ENCODE peak calls at places on chromosome 21, in seven cellular contexts. Y, J, Z, V, L, P and N are unnamed samples.

GRCh38 chr21:28324690-28325089 is 668.0 kb downstream of the LTN1 start:
- DNase-seq in Y (no peak), J (no peak), Z (no peak), V (no peak), L (no peak), P (no peak), N (no peak)

GRCh38 chr21:21463456-21463855 is 465.2 kb downstream of the NCAM2 start:
- DNase-seq in Y (no peak), J (no peak), Z (no peak), V (no peak), L (no peak), P (no peak), N (no peak)

GRCh38 chr21:43734131-43734634 is 15.3 kb downstream of the PDXK start:
- DNase-seq in Y (no peak), J (no peak), Z (no peak), V (no peak), L (no peak), P (no peak), N (peak; percentile 77)

GRCh38 chr21:16870116-16870515 is 642.7 kb upstream of the CXADR start:
- DNase-seq in Y (no peak), J (no peak), Z (peak; percentile 45), V (peak; percentile 5), L (no peak), P (no peak), N (no peak)

GRCh38 chr21:37373539-37373938 is 7.0 kb downstream of the DYRK1A start:
- DNase-seq in Y (no peak), J (no peak), Z (no peak), V (no peak), L (no peak), P (no peak), N (no peak)

GRCh38 chr21:34844033-34844923 is 175.5 kb downstream of the CLIC6 start:
- DNase-seq in Y (no peak), J (no peak), Z (peak; percentile 58), V (peak; percentile 71), L (no peak), P (no peak), N (no peak)

GRCh38 chr21:38853421-38853919 is 47.7 kb downstream of the ETS2 start:
- DNase-seq in Y (no peak), J (no peak), Z (peak; percentile 91), V (peak; percentile 96), L (no peak), P (peak; percentile 34), N (peak; percentile 81)

GRCh38 chr21:38319781-38320180 is 63.0 kb downstream of the KCNJ15 start:
- DNase-seq in Y (no peak), J (no peak), Z (peak; percentile 85), V (peak; percentile 74), L (no peak), P (no peak), N (no peak)

GRCh38 chr21:44018813-44019567 is 6.9 kb downstream of the TRAPPC10 start:
- DNase-seq in Y (no peak), J (no peak), Z (no peak), V (no peak), L (no peak), P (no peak), N (no peak)

GRCh38 chr21:23045955-23046354 is 2047.7 kb downstream of the NCAM2 start:
- DNase-seq in Y (no peak), J (no peak), Z (no peak), V (no peak), L (no peak), P (no peak), N (no peak)

GRCh38 chr21:38721983-38722382 is 83.7 kb upstream of the ETS2 start:
- DNase-seq in Y (no peak), J (no peak), Z (peak; percentile 27), V (no peak), L (no peak), P (no peak), N (no peak)

GRCh38 chr21:34198232-34199120 is 125.1 kb downstream of the MRPS6 start:
- DNase-seq in Y (peak; percentile 8), J (no peak), Z (no peak), V (no peak), L (no peak), P (no peak), N (peak; percentile 79)

GRCh38 chr21:40471103-40471502 is 375.9 kb downstream of the DSCAM start:
- DNase-seq in Y (no peak), J (no peak), Z (no peak), V (no peak), L (no peak), P (no peak), N (no peak)

GRCh38 chr21:34227386-34227852 is 136.4 kb upstream of the KCNE2 start:
- DNase-seq in Y (no peak), J (no peak), Z (no peak), V (peak; percentile 45), L (no peak), P (no peak), N (peak; percentile 84)

GRCh38 chr21:14711287-14711686 is 165.2 kb upstream of the SAMSN1 start:
- DNase-seq in Y (no peak), J (no peak), Z (no peak), V (no peak), L (no peak), P (no peak), N (no peak)

GRCh38 chr21:15483138-15483780 is 246.5 kb upstream of the USP25 start:
- DNase-seq in Y (peak; percentile 45), J (peak; percentile 93), Z (peak; percentile 90), V (peak; percentile 82), L (peak; percentile 84), P (peak; percentile 18), N (peak; percentile 65)

GRCh38 chr21:16775056-16775455 is 737.8 kb upstream of the CXADR start:
- DNase-seq in Y (no peak), J (peak; percentile 29), Z (no peak), V (no peak), L (peak; percentile 27), P (no peak), N (no peak)

GRCh38 chr21:34889537-34890257 is 159.4 kb downstream of the RUNX1 start:
- DNase-seq in Y (no peak), J (peak; percentile 90), Z (peak; percentile 94), V (peak; percentile 77), L (peak; percentile 51), P (peak; percentile 52), N (peak; percentile 99)

GRCh38 chr21:35198004-35198403 is 148.9 kb upstream of the RUNX1 start:
- DNase-seq in Y (no peak), J (no peak), Z (peak; percentile 96), V (peak; percentile 96), L (no peak), P (peak; percentile 32), N (peak; percentile 39)

GRCh38 chr21:28687571-28687970 is 305.1 kb downstream of the LTN1 start:
- DNase-seq in Y (no peak), J (no peak), Z (no peak), V (no peak), L (no peak), P (no peak), N (no peak)

GRCh38 chr21:29547998-29548397 is 249.3 kb downstream of the BACH1 start:
- DNase-seq in Y (no peak), J (no peak), Z (no peak), V (no peak), L (no peak), P (no peak), N (no peak)

GRCh38 chr21:32868631-32869454 is 97.3 kb upstream of the PAXBP1 start:
- DNase-seq in Y (no peak), J (peak; percentile 73), Z (no peak), V (no peak), L (no peak), P (no peak), N (no peak)
- H3K4me2 ChIP-seq in Y (no peak overlapping the region), J (peak overlapping the region; percentile 53), Z (no peak overlapping the region), V (no peak overlapping the region), L (no peak overlapping the region), P (no peak overlapping the region), N (no peak overlapping the region)

DNA sequence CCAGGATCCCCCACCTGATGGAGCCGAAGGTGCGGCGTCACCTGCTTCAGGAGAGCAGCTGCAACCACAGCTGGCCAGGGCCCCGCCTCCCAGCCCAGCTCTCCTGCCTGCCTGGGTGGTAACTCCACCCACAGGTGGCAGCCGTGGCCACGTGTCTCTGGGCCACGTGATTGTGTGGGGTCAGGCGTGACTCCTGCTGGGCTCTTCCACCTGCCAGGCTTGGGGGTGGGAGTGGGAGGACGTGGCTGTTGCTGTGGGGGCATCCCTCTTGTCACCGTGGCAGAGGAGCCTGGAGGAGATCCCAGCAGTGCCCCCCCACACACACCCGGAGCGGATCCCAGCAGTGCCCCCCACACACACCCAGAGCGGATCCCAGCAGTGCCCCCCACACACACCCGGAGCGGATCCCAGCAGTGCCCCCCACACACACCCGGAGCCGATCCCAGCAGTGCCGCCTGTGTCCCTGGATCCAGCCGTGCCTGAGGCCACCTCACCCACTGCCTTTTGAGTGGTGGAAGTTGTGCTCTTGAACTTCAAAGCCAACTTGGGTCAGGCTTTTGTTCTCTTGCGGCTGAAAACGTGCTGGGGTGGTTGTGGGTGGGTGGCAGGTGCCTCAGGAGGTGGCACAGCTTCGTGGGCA is 32.2 kb downstream of the POFUT2 start:
- DNase-seq in Y (no peak), J (no peak), Z (no peak), V (no peak), L (peak; percentile 26), P (no peak), N (peak; percentile 61)
- H3K4me2 ChIP-seq in Y (no peak overlapping the region), J (no peak overlapping the region), Z (no peak overlapping the region), V (no peak overlapping the region), L (no peak overlapping the region), P (peak overlapping the region; percentile 8), N (no peak overlapping the region)

DNA sequence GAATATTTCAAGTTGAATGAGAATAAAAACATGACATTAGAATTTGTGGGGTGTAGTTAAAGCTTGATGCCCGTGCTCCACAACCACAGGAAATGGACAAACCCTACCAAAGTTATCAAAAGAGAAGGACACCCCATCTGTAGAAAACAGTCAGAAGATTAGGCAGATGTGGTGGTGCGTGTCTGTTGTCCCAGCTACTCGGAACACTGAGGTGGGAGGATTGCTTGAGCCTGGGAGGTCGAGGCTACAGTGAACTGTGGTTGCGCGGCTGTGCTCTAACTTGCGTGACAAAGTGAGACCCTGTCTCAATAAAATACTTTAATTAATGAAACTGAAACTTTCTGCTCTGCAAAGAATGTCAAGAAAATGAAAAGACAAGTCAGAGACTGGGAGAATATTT is 1.5 kb upstream of the SPATC1L start:
- DNase-seq in Y (no peak), J (no peak), Z (no peak), V (no peak), L (no peak), P (no peak), N (no peak)
- H3K4me2 ChIP-seq in Y (no peak overlapping the region), J (peak overlapping the region; percentile 92), Z (no peak overlapping the region), V (no peak overlapping the region), L (no peak overlapping the region), P (no peak overlapping the region), N (peak overlapping the region; percentile 98)

DNA sequence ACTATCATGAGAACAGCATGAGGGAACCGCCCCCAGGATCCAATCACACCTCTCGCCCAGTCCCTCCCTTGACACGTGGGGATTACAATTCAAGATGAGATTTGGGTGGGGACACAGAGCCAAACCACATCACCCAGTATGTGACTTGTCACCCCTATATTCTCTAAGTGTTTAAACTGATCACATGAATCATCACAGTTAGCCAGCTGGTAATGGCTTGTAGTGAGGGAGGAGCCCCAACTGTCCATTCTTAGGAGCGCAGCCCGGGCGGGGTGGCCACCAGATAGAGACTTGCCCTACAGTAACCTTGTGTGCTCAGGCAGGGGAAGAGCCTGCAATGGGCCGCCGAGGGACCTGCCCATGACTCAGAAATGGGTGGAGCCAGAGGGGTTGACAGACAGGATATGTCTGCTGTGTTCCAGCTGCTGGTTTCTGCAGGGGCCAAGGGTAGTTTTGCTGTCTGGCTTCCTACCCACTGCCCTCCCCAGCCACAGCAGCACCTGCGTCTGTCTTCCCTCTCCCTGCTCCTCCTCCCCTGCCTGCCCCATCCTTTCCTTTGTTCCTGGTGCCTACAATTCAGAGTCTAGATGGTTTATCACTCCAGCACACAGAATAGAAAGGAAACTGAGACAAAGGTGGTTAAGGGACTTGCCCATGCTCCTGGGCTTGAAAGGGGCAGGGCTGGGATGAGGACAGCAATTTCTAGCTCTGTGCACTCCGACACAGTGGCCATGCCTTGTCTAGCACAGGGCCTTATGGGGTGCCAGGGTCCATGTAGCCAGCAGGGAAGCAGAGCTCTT is 9.2 kb downstream of the ABCG1 start:
- DNase-seq in Y (peak; percentile 85), J (peak; percentile 29), Z (peak; percentile 88), V (peak; percentile 91), L (peak; percentile 77), P (peak; percentile 78), N (peak; percentile 91)
- H3K4me2 ChIP-seq in Y (peak overlapping the region; percentile 64), J (no peak overlapping the region), Z (peak overlapping the region; percentile 12), V (peak overlapping the region; percentile 30), L (no peak overlapping the region), P (peak overlapping the region; percentile 68), N (no peak overlapping the region)